ENCODE peak calls at places on chromosomes 5 and 9, in seven cellular contexts. One of them, this sample, is unnamed.

GRCh38 chr5:172508471-172509404 is 54.4 kb upstream of the SH3PXD2B start:
- DNase-seq in stomach: no peak
- DNase-seq in heart left ventricle: no peak
- DNase-seq in prostate gland: no peak
- DNase-seq in ovary: peak
- DNase-seq in Peyer's patch: peak
- DNase-seq in A549: no peak
- DNase-seq in this sample: peak

GRCh38 chr5:154757647-154758406 is 2.6 kb downstream of the LARP1 start:
- DNase-seq in Peyer's patch: peak
- DNase-seq in A549: no peak
- DNase-seq in stomach: no peak
- DNase-seq in ovary: no peak
- DNase-seq in prostate gland: no peak
- DNase-seq in heart left ventricle: no peak
- DNase-seq in this sample: no peak

GRCh38 chr9:33159058-33159759 is 7.9 kb downstream of the B4GALT1 start:
- DNase-seq in A549: no peak
- DNase-seq in ovary: peak
- DNase-seq in Peyer's patch: peak
- DNase-seq in prostate gland: no peak
- DNase-seq in heart left ventricle: peak
- DNase-seq in stomach: no peak
- DNase-seq in this sample: peak

GRCh38 chr9:22119537-22120167 is 110.5 kb upstream of the CDKN2B start:
- DNase-seq in A549: no peak
- DNase-seq in prostate gland: no peak
- DNase-seq in heart left ventricle: no peak
- DNase-seq in Peyer's patch: no peak
- DNase-seq in stomach: no peak
- DNase-seq in ovary: no peak
- DNase-seq in this sample: no peak

GRCh38 chr9:6632516-6633328 is 12.8 kb downstream of the GLDC start:
- DNase-seq in stomach: no peak
- DNase-seq in Peyer's patch: peak
- DNase-seq in heart left ventricle: no peak
- DNase-seq in prostate gland: no peak
- DNase-seq in ovary: no peak
- DNase-seq in A549: no peak
- DNase-seq in this sample: no peak

GRCh38 chr9:133609311-133610098 is at the start of gene FAM163B:
- DNase-seq in ovary: peak
- DNase-seq in Peyer's patch: no peak
- DNase-seq in A549: peak
- DNase-seq in heart left ventricle: no peak
- DNase-seq in prostate gland: peak
- DNase-seq in stomach: no peak
- DNase-seq in this sample: no peak

GRCh38 chr9:121563425-121563824 is 63.8 kb upstream of the GGTA1 start:
- DNase-seq in stomach: no peak
- DNase-seq in A549: no peak
- DNase-seq in prostate gland: no peak
- DNase-seq in ovary: no peak
- DNase-seq in heart left ventricle: no peak
- DNase-seq in Peyer's patch: no peak
- DNase-seq in this sample: no peak

GRCh38 chr9:7570107-7570720 is 229.4 kb downstream of the DMAC1 start:
- DNase-seq in heart left ventricle: no peak
- DNase-seq in ovary: no peak
- DNase-seq in A549: peak
- DNase-seq in prostate gland: peak
- DNase-seq in stomach: peak
- DNase-seq in Peyer's patch: peak
- DNase-seq in this sample: no peak

GRCh38 chr5:96293966-96294886 is 138.8 kb downstream of the PCSK1 start:
- DNase-seq in A549: no peak
- DNase-seq in ovary: no peak
- DNase-seq in prostate gland: no peak
- DNase-seq in stomach: no peak
- DNase-seq in heart left ventricle: no peak
- DNase-seq in Peyer's patch: no peak
- DNase-seq in this sample: no peak

GRCh38 chr9:109272745-109273144 is 48.1 kb downstream of the EPB41L4B start:
- DNase-seq in A549: no peak
- DNase-seq in stomach: no peak
- DNase-seq in heart left ventricle: no peak
- DNase-seq in ovary: no peak
- DNase-seq in prostate gland: no peak
- DNase-seq in Peyer's patch: no peak
- DNase-seq in this sample: no peak

GRCh38 chr9:133656211-133657119 is 20.3 kb downstream of the DBH start:
- DNase-seq in stomach: no peak
- DNase-seq in heart left ventricle: no peak
- DNase-seq in prostate gland: no peak
- DNase-seq in A549: no peak
- DNase-seq in Peyer's patch: no peak
- DNase-seq in ovary: no peak
- DNase-seq in this sample: no peak

GRCh38 chr5:129945031-129945430 is 40.8 kb downstream of the CHSY3 start:
- DNase-seq in ovary: no peak
- DNase-seq in stomach: no peak
- DNase-seq in prostate gland: no peak
- DNase-seq in heart left ventricle: no peak
- DNase-seq in A549: no peak
- DNase-seq in Peyer's patch: no peak
- DNase-seq in this sample: no peak

GRCh38 chr5:93163010-93163663 is 417.9 kb downstream of the NR2F1-AS1 start:
- DNase-seq in ovary: no peak
- DNase-seq in prostate gland: no peak
- DNase-seq in Peyer's patch: no peak
- DNase-seq in A549: no peak
- DNase-seq in stomach: no peak
- DNase-seq in heart left ventricle: no peak
- DNase-seq in this sample: no peak

GRCh38 chr5:124581866-124582650 is 164.4 kb downstream of the ZNF608 start:
- DNase-seq in A549: no peak
- DNase-seq in stomach: no peak
- DNase-seq in prostate gland: no peak
- DNase-seq in Peyer's patch: no peak
- DNase-seq in ovary: no peak
- DNase-seq in heart left ventricle: no peak
- DNase-seq in this sample: no peak

GRCh38 chr5:14920121-14920520 is 48.5 kb upstream of the ANKH start:
- DNase-seq in stomach: no peak
- DNase-seq in A549: no peak
- DNase-seq in prostate gland: no peak
- DNase-seq in ovary: no peak
- DNase-seq in heart left ventricle: no peak
- DNase-seq in Peyer's patch: no peak
- DNase-seq in this sample: no peak

GRCh38 chr5:60597570-60597969 is 102.4 kb downstream of the DEPDC1B start:
- DNase-seq in prostate gland: no peak
- DNase-seq in Peyer's patch: no peak
- DNase-seq in ovary: no peak
- DNase-seq in heart left ventricle: no peak
- DNase-seq in A549: no peak
- DNase-seq in stomach: no peak
- DNase-seq in this sample: no peak

GRCh38 chr5:168342151-168342825 is 50.8 kb downstream of the WWC1 start:
- DNase-seq in ovary: no peak
- DNase-seq in heart left ventricle: no peak
- DNase-seq in A549: no peak
- DNase-seq in stomach: no peak
- DNase-seq in prostate gland: no peak
- DNase-seq in Peyer's patch: no peak
- DNase-seq in this sample: no peak

GRCh38 chr9:98329281-98329680 is 73.8 kb upstream of the TBC1D2 start:
- DNase-seq in A549: no peak
- DNase-seq in Peyer's patch: no peak
- DNase-seq in stomach: no peak
- DNase-seq in ovary: no peak
- DNase-seq in heart left ventricle: no peak
- DNase-seq in prostate gland: no peak
- DNase-seq in this sample: no peak

GRCh38 chr9:21761309-21761901 is 41.0 kb upstream of the MTAP start:
- DNase-seq in Peyer's patch: no peak
- DNase-seq in A549: no peak
- DNase-seq in prostate gland: no peak
- DNase-seq in heart left ventricle: no peak
- DNase-seq in stomach: no peak
- DNase-seq in ovary: no peak
- DNase-seq in this sample: no peak

DNA sequence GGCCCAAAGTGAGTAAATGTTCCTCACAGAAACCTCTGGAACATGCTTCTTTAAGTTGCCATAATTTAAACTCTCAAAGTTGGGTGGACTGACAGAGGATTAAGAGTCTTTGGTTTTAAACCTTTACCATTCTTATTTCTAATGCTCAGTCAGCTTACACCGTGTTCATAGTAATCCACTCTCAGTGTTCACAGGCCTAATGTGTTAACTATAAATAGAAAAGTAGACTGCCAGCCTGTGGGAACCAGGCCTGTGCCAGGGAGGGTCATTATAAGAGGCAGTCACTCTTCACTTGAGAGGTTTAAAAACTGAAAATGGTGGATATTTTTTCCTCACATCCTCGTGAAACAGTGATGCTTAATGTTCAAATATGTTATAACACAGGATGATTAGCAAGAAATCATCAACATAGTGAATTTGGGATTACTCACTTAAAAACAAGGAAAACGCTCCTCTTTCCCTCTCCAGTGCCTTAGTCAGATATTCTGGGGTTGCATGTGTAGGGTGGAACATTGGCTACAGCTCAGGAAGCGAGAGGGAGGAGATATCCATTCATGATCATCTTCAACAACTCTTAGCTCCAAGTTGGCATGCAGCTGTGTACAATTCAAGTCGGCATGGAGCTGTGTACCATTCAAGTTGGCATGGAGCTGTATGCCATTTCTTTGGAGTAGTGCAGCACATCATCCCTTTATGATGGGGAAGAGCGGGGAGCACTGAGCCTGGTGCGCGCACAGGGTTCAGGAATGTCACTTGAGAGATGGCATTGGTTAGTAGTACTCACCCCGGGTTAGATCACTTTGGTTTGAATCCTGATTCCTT is 65.8 kb downstream of the KIAA1958 start:
- DNase-seq in Peyer's patch: no peak
- DNase-seq in heart left ventricle: no peak
- DNase-seq in prostate gland: no peak
- DNase-seq in A549: no peak
- DNase-seq in stomach: no peak
- DNase-seq in ovary: no peak
- DNase-seq in this sample: no peak
- H3K27ac ChIP-seq in Peyer's patch: no peak
- H3K27ac ChIP-seq in heart left ventricle: peak
- H3K27ac ChIP-seq in prostate gland: no peak
- H3K27ac ChIP-seq in A549: no peak
- H3K27ac ChIP-seq in stomach: peak
- H3K27ac ChIP-seq in ovary: no peak
- H3K27ac ChIP-seq in this sample: no peak

GRCh38 chr9:124268248-124268647 is 10.5 kb downstream of the NEK6 start:
- DNase-seq in ovary: no peak
- DNase-seq in heart left ventricle: no peak
- DNase-seq in prostate gland: no peak
- DNase-seq in A549: no peak
- DNase-seq in Peyer's patch: no peak
- DNase-seq in stomach: no peak
- DNase-seq in this sample: no peak

GRCh38 chr9:124264812-124265211 is 7.1 kb downstream of the NEK6 start:
- DNase-seq in Peyer's patch: peak
- DNase-seq in stomach: no peak
- DNase-seq in heart left ventricle: no peak
- DNase-seq in ovary: no peak
- DNase-seq in prostate gland: peak
- DNase-seq in A549: no peak
- DNase-seq in this sample: no peak

GRCh38 chr9:124266826-124267201 is 9.1 kb downstream of the NEK6 start:
- DNase-seq in prostate gland: no peak
- DNase-seq in stomach: no peak
- DNase-seq in Peyer's patch: no peak
- DNase-seq in ovary: no peak
- DNase-seq in heart left ventricle: no peak
- DNase-seq in A549: no peak
- DNase-seq in this sample: no peak

GRCh38 chr9:124267271-124267807 is 9.6 kb downstream of the NEK6 start:
- DNase-seq in ovary: no peak
- DNase-seq in stomach: peak
- DNase-seq in prostate gland: peak
- DNase-seq in heart left ventricle: no peak
- DNase-seq in A549: peak
- DNase-seq in Peyer's patch: peak
- DNase-seq in this sample: no peak

GRCh38 chr9:124266139-124266825 is 8.5 kb downstream of the NEK6 start:
- DNase-seq in A549: no peak
- DNase-seq in prostate gland: no peak
- DNase-seq in stomach: no peak
- DNase-seq in Peyer's patch: no peak
- DNase-seq in ovary: no peak
- DNase-seq in heart left ventricle: no peak
- DNase-seq in this sample: no peak
- TF ChIP-seq POLR2A in A549: no peak
- TF ChIP-seq POLR2A in prostate gland: no peak
- TF ChIP-seq POLR2A in stomach: no peak
- TF ChIP-seq POLR2A in Peyer's patch: no peak
- TF ChIP-seq POLR2A in ovary: no peak
- TF ChIP-seq POLR2A in heart left ventricle: no peak
- TF ChIP-seq POLR2A in this sample: no peak

DNA sequence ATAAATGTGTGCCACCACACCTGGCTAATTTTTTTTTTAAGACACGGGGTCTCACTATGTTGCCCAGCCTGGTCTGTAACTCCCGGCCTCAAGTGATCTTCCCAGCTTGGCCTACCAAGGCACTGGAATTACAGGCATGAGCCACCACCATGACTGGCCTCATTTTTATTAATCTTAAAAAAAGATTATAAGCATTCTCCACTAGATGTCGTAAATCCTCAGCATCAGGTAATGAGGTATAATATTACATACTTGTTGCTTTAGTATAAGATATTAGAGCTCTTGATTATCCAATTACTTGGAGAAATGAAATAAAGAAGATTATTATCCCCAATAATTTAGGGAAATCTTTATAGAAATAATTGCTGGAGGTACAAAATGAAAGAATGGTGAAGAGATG is 78.3 kb upstream of the HTR1A start:
- DNase-seq in ovary: no peak
- DNase-seq in Peyer's patch: no peak
- DNase-seq in A549: no peak
- DNase-seq in heart left ventricle: no peak
- DNase-seq in prostate gland: no peak
- DNase-seq in stomach: no peak
- DNase-seq in this sample: no peak
- H3K4me3 ChIP-seq in ovary: no peak
- H3K4me3 ChIP-seq in Peyer's patch: no peak
- H3K4me3 ChIP-seq in A549: no peak
- H3K4me3 ChIP-seq in heart left ventricle: no peak
- H3K4me3 ChIP-seq in prostate gland: no peak
- H3K4me3 ChIP-seq in stomach: no peak
- H3K4me3 ChIP-seq in this sample: no peak

DNA sequence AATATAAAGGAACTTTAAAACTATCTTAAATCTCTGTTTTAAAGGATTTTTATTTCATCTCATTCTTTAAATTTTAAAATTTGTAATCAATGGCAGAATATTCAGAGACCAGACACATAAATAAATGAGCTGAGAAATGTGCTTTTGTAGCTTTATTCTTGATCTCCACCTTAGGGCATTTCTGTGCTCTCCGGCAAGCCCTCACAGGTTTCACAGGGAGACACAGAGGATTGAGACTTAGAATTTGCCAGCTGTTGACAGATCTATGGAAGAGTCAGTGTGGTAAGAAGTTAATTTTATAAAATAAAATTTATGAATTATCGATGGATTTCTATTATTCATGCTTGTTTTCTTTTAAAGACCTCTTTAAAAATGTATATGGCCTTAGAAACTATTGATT is 206.8 kb downstream of the CD180 start:
- DNase-seq in heart left ventricle: no peak
- DNase-seq in Peyer's patch: no peak
- DNase-seq in A549: no peak
- DNase-seq in ovary: no peak
- DNase-seq in stomach: no peak
- DNase-seq in prostate gland: no peak
- DNase-seq in this sample: no peak
- H3K27ac ChIP-seq in heart left ventricle: no peak
- H3K27ac ChIP-seq in Peyer's patch: no peak
- H3K27ac ChIP-seq in A549: no peak
- H3K27ac ChIP-seq in ovary: no peak
- H3K27ac ChIP-seq in stomach: no peak
- H3K27ac ChIP-seq in prostate gland: no peak
- H3K27ac ChIP-seq in this sample: no peak